ENCODE peak calls at places on chromosomes 6 and 20, in nine cellular contexts. D is NCI-H524; E is endothelial cell of umbilical vein; X is activated CD4-positive, alpha-beta T cell treated with anti-CD3 and anti-CD28 coated beads, Interleukin-2, amount 50 U/mL, for 1 hour; A is NCI-H345; W is left ventricle myocardium inferior; V is AG09309; Y is HFFc6; I is lower leg skin. T is an unnamed sample.

GRCh38 chr20:7935027-7935551 is 5.2 kb downstream of the HAO1 start:
- DNase-seq in D (no peak), E (no peak), X (no peak), A (no peak), W (no peak), V (no peak), Y (no peak), I (no peak), T (no peak)

GRCh38 chr20:17488916-17489600 is 42.1 kb downstream of the BFSP1 start:
- DNase-seq in D (no peak), E (no peak), X (no peak), A (no peak), W (no peak), V (no peak), Y (no peak), I (peak), T (peak)

GRCh38 chr6:90947184-90948064 is 360.6 kb upstream of the MAP3K7 start:
- DNase-seq in D (no peak), E (no peak), X (no peak), A (no peak), W (no peak), V (no peak), Y (no peak), I (no peak), T (no peak)

GRCh38 chr6:46994933-46995332 is 47.2 kb downstream of the ADGRF1 start:
- DNase-seq in D (no peak), E (peak), X (no peak), A (no peak), W (no peak), V (no peak), Y (no peak), I (no peak), T (no peak)

GRCh38 chr6:159473844-159474243 is 219.2 kb downstream of the SOD2 start:
- DNase-seq in D (no peak), E (no peak), X (no peak), A (no peak), W (peak), V (no peak), Y (no peak), I (no peak), T (no peak)

GRCh38 chr6:90537723-90538407 is 49.0 kb downstream of the MAP3K7 start:
- DNase-seq in D (no peak), E (no peak), X (no peak), A (no peak), W (no peak), V (no peak), Y (peak), I (no peak), T (peak)

GRCh38 chr6:34546551-34547321 is 9.4 kb downstream of the SPDEF start:
- DNase-seq in D (peak), E (peak), X (no peak), A (peak), W (peak), V (no peak), Y (no peak), I (peak), T (peak)

GRCh38 chr6:3584611-3585010 is 127.8 kb upstream of the SLC22A23 start:
- DNase-seq in D (no peak), E (peak), X (no peak), A (no peak), W (no peak), V (peak), Y (no peak), I (no peak), T (no peak)

GRCh38 chr20:34412453-34412852 is 49.4 kb downstream of the ITCH start:
- DNase-seq in D (no peak), E (no peak), X (no peak), A (no peak), W (no peak), V (no peak), Y (no peak), I (no peak), T (no peak)

GRCh38 chr6:36641543-36641942 is 37.0 kb upstream of the CDKN1A start:
- DNase-seq in D (no peak), E (no peak), X (no peak), A (no peak), W (no peak), V (no peak), Y (no peak), I (no peak), T (no peak)

GRCh38 chr6:105452924-105453756 is 50.3 kb upstream of the PREP start:
- DNase-seq in D (no peak), E (peak), X (peak), A (no peak), W (no peak), V (no peak), Y (no peak), I (no peak), T (peak)

GRCh38 chr6:32113386-32114352 is 4.5 kb upstream of the TNXB start:
- DNase-seq in D (peak), E (no peak), X (no peak), A (no peak), W (peak), V (peak), Y (peak), I (peak), T (no peak)

T was measured in A673.